ENCODE peak calls at places on chromosomes 11 and 22, in ten cellular contexts. J, O, K, D, T, U, B, I, F and N are unnamed samples.

GRCh38 chr11:95068549-95068948 is 1.8 kb downstream of the SRSF8 start:
- DNase-seq in I (peak; percentile 79), O (peak; percentile 43), B (peak; percentile 93), J (peak; percentile 71), U (peak; percentile 19), T (peak; percentile 61), D (peak; percentile 31), K (peak; percentile 67), F (peak; percentile 90), N (peak; percentile 79)

GRCh38 chr22:41857160-41857859 is 24.4 kb downstream of the SREBF2 start:
- DNase-seq in F (no peak), I (peak; percentile 64), U (peak; percentile 24), T (peak; percentile 58), K (peak; percentile 70), J (no peak), D (no peak), O (peak; percentile 68), B (no peak), N (no peak)

GRCh38 chr22:41976961-41977566 is 7.8 kb downstream of the SEPTIN3 start:
- DNase-seq in D (peak; percentile 26), O (no peak), K (peak; percentile 42), I (no peak), U (no peak), B (peak; percentile 52), F (no peak), T (peak; percentile 67), J (no peak), N (peak; percentile 89)

GRCh38 chr22:29330753-29331152 is 15.3 kb upstream of the RASL10A start:
- DNase-seq in O (no peak), I (no peak), U (no peak), T (no peak), J (no peak), K (no peak), B (no peak), D (no peak), F (no peak), N (no peak)

GRCh38 chr11:23991140-23991539 is 505.7 kb upstream of the LUZP2 start:
- DNase-seq in F (no peak), J (no peak), K (no peak), O (no peak), D (no peak), B (no peak), U (no peak), I (no peak), T (no peak), N (no peak)

GRCh38 chr11:131889146-131889577 is 518.7 kb downstream of the NTM start:
- DNase-seq in K (peak; percentile 55), J (no peak), U (no peak), I (no peak), F (no peak), O (no peak), B (peak; percentile 83), T (no peak), D (peak; percentile 85), N (no peak)

GRCh38 chr11:86589204-86589603 is 83.2 kb downstream of the ME3 start:
- DNase-seq in J (no peak), I (no peak), B (no peak), O (no peak), K (no peak), T (no peak), F (no peak), U (no peak), D (no peak), N (no peak)

GRCh38 chr11:16874275-16874975 is 136.0 kb downstream of the C11orf58 start:
- DNase-seq in K (peak; percentile 19), F (no peak), I (no peak), T (no peak), J (no peak), B (no peak), O (no peak), D (no peak), U (no peak), N (no peak)

GRCh38 chr11:86755196-86755595 is 45.1 kb upstream of the PRSS23 start:
- DNase-seq in U (no peak), B (no peak), D (no peak), T (no peak), F (no peak), K (no peak), O (no peak), I (no peak), J (no peak), N (no peak)

GRCh38 chr11:19027829-19028595 is 32.5 kb downstream of the MRGPRX2 start:
- DNase-seq in U (no peak), J (no peak), B (no peak), O (no peak), F (peak; percentile 81), I (no peak), T (no peak), K (no peak), D (no peak), N (no peak)

GRCh38 chr11:86952933-86953637 is 2.1 kb downstream of the FZD4 start:
- DNase-seq in J (no peak), I (no peak), U (no peak), T (no peak), D (no peak), O (no peak), F (no peak), K (no peak), B (no peak), N (no peak)

GRCh38 chr11:118051611-118052461 is 25.0 kb upstream of the TMPRSS4 start:
- DNase-seq in U (no peak), I (peak; percentile 65), F (no peak), B (no peak), J (no peak), K (no peak), D (no peak), O (peak; percentile 46), T (peak; percentile 18), N (no peak)

GRCh38 chr11:8698379-8698851 is 15.8 kb downstream of the RPL27A start:
- DNase-seq in I (no peak), T (no peak), J (no peak), K (no peak), B (no peak), F (no peak), D (no peak), O (no peak), U (no peak), N (no peak)

GRCh38 chr11:45801723-45802315 is 3.1 kb upstream of the SLC35C1 start:
- DNase-seq in I (no peak), U (no peak), B (no peak), D (no peak), T (no peak), J (no peak), K (no peak), O (no peak), F (no peak), N (no peak)

GRCh38 chr22:20566420-20567260 is 59.2 kb downstream of the MED15 start:
- DNase-seq in I (no peak), F (no peak), J (no peak), K (no peak), T (no peak), B (no peak), D (no peak), O (no peak), U (no peak), N (no peak)

GRCh38 chr11:112612283-112612849 is 348.9 kb upstream of the NCAM1 start:
- DNase-seq in F (no peak), T (peak; percentile 66), O (no peak), U (no peak), D (no peak), I (no peak), K (peak; percentile 65), B (no peak), J (no peak), N (no peak)

GRCh38 chr11:26556582-26556981 is 15.5 kb downstream of the MUC15 start:
- DNase-seq in T (no peak), J (no peak), B (no peak), U (no peak), K (no peak), F (peak; percentile 34), D (no peak), O (no peak), I (no peak), N (no peak)

GRCh38 chr22:28180804-28181203 is 261.7 kb upstream of the PITPNB start:
- DNase-seq in F (no peak), D (no peak), O (no peak), B (no peak), K (no peak), U (no peak), T (no peak), I (no peak), J (no peak), N (no peak)